ENCODE peak calls at places on chromosome 5, in four cellular contexts. One of them, this sample, is unnamed.

GRCh38 chr5:62593331-62593730 is 14.7 kb downstream of the LRRC70 start:
- DNase-seq in mesenchymal stem cell: peak; percentile 41
- DNase-seq in neuronal stem cell: no peak
- DNase-seq in H1: no peak
- DNase-seq in this sample: peak; percentile 52

GRCh38 chr5:180604271-180604670 is 13.0 kb upstream of the SCGB3A1 start:
- DNase-seq in mesenchymal stem cell: no peak
- DNase-seq in neuronal stem cell: no peak
- DNase-seq in H1: no peak
- DNase-seq in this sample: no peak

GRCh38 chr5:81151546-81151945 is 81.6 kb upstream of the CKMT2 start:
- DNase-seq in mesenchymal stem cell: peak; percentile 84
- DNase-seq in neuronal stem cell: no peak
- DNase-seq in H1: no peak
- DNase-seq in this sample: peak; percentile 92

GRCh38 chr5:145856285-145856818 is 16.5 kb downstream of the GRXCR2 start:
- DNase-seq in mesenchymal stem cell: peak; percentile 82
- DNase-seq in neuronal stem cell: peak; percentile 26
- DNase-seq in H1: peak; percentile 36
- DNase-seq in this sample: peak; percentile 83

GRCh38 chr5:174087783-174088182 is 42.3 kb downstream of the NSG2 start:
- DNase-seq in mesenchymal stem cell: no peak
- DNase-seq in neuronal stem cell: no peak
- DNase-seq in H1: no peak
- DNase-seq in this sample: no peak

GRCh38 chr5:176577312-176578176 is 28.4 kb downstream of the CDHR2 start:
- DNase-seq in mesenchymal stem cell: no peak
- DNase-seq in neuronal stem cell: no peak
- DNase-seq in H1: no peak
- DNase-seq in this sample: no peak

GRCh38 chr5:25858019-25858418 is 1180.4 kb downstream of the CDH9 start:
- DNase-seq in mesenchymal stem cell: no peak
- DNase-seq in neuronal stem cell: no peak
- DNase-seq in H1: peak; percentile 51
- DNase-seq in this sample: no peak

GRCh38 chr5:79011219-79011836 is 26.2 kb upstream of the ARSB start:
- DNase-seq in mesenchymal stem cell: no peak
- DNase-seq in neuronal stem cell: no peak
- DNase-seq in H1: no peak
- DNase-seq in this sample: peak; percentile 90

GRCh38 chr5:144812770-144813169 is 642.1 kb downstream of the KCTD16 start:
- DNase-seq in mesenchymal stem cell: peak; percentile 88
- DNase-seq in neuronal stem cell: no peak
- DNase-seq in H1: no peak
- DNase-seq in this sample: peak; percentile 90

GRCh38 chr5:170534177-170534576 is 30.4 kb downstream of the KCNIP1 start:
- DNase-seq in mesenchymal stem cell: no peak
- DNase-seq in neuronal stem cell: no peak
- DNase-seq in H1: no peak
- DNase-seq in this sample: no peak

GRCh38 chr5:78691073-78691960 is 42.7 kb upstream of the LHFPL2 start:
- DNase-seq in mesenchymal stem cell: no peak
- DNase-seq in neuronal stem cell: no peak
- DNase-seq in H1: no peak
- DNase-seq in this sample: no peak

GRCh38 chr5:170570492-170570891 is 66.7 kb downstream of the KCNIP1 start:
- DNase-seq in mesenchymal stem cell: no peak
- DNase-seq in neuronal stem cell: no peak
- DNase-seq in H1: no peak
- DNase-seq in this sample: no peak

GRCh38 chr5:141330299-141331080 is at the start of gene PCDHGA1:
- DNase-seq in mesenchymal stem cell: no peak
- DNase-seq in neuronal stem cell: no peak
- DNase-seq in H1: no peak
- DNase-seq in this sample: peak; percentile 75

GRCh38 chr5:150568663-150569062 is 60.7 kb downstream of the NDST1 start:
- DNase-seq in mesenchymal stem cell: no peak
- DNase-seq in neuronal stem cell: no peak
- DNase-seq in H1: no peak
- DNase-seq in this sample: no peak
- H3K4ac ChIP-seq in mesenchymal stem cell: no peak overlapping the region
- H3K4ac ChIP-seq in neuronal stem cell: no peak overlapping the region
- H3K4ac ChIP-seq in H1: no peak overlapping the region
- H3K4ac ChIP-seq in this sample: no peak overlapping the region

DNA sequence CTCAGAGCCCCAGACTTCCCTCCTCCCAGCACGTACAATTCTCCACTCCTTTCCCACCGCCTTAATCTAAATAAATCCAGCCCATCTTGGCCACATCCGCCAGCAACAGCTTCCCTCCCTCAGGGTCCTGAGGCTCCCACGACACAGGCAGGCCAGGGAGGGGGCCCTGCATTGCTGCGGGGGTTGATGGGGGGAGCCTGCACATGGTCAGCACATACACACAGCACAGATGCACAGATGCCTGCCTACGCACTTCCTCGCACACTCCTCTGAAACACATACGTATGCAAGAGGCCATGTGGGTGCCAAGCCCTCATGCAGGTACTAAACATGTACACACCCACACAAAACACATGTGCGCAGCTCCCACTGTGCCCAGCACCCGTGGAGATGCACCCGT is 14.8 kb downstream of the PDGFRB start:
- DNase-seq in mesenchymal stem cell: peak; percentile 98
- DNase-seq in neuronal stem cell: no peak
- DNase-seq in H1: no peak
- DNase-seq in this sample: peak; percentile 100
- H3K4ac ChIP-seq in mesenchymal stem cell: peak overlapping the region; percentile 99
- H3K4ac ChIP-seq in neuronal stem cell: peak overlapping the region; percentile 7
- H3K4ac ChIP-seq in H1: no peak overlapping the region
- H3K4ac ChIP-seq in this sample: peak overlapping the region; percentile 100

DNA sequence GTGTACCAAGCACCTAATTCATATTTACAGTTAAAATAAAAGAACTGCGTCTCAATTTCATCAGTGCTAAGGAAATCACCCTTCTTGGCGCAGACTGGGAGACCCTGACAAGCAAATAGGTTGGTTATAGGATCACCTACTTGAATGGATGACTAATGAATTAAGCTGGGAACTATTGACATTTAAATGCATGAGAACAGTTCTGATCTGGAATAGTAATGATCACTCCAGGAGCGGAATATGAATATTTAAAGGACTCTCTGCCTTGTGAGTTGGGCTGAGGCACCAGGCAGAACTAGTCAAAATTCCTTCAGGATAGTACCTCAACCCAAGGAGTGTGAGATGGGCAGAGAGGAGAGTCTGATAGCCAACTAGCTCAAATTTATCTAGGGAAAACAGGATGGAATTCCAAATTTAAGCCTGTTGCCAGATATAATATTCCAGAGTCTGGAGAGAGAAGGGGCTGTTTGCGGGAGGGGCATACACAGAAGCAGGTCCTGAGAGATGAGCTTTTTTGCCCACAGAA is 364.4 kb downstream of the CSNK1G3 start:
- DNase-seq in mesenchymal stem cell: no peak
- DNase-seq in neuronal stem cell: no peak
- DNase-seq in H1: no peak
- DNase-seq in this sample: no peak
- H3K4ac ChIP-seq in mesenchymal stem cell: no peak overlapping the region
- H3K4ac ChIP-seq in neuronal stem cell: no peak overlapping the region
- H3K4ac ChIP-seq in H1: no peak overlapping the region
- H3K4ac ChIP-seq in this sample: no peak overlapping the region

GRCh38 chr5:139665626-139666025 is 17.5 kb downstream of the CXXC5 start:
- DNase-seq in mesenchymal stem cell: no peak
- DNase-seq in neuronal stem cell: no peak
- DNase-seq in H1: no peak
- DNase-seq in this sample: no peak
- H3K4ac ChIP-seq in mesenchymal stem cell: no peak overlapping the region
- H3K4ac ChIP-seq in neuronal stem cell: no peak overlapping the region
- H3K4ac ChIP-seq in H1: no peak overlapping the region
- H3K4ac ChIP-seq in this sample: no peak overlapping the region